ENCODE peak calls at places on chromosome 16, in four cellular contexts. One of them, this sample, is unnamed.

GRCh38 chr16:51719376-51719775 is 568.3 kb upstream of the SALL1 start:
- DNase-seq in sigmoid colon: no peak
- DNase-seq in stomach: no peak
- DNase-seq in SK-N-SH: no peak
- DNase-seq in this sample: no peak

GRCh38 chr16:4309833-4310266 is 6.0 kb upstream of the GLIS2 start:
- DNase-seq in sigmoid colon: peak; percentile 85
- DNase-seq in stomach: peak; percentile 82
- DNase-seq in SK-N-SH: no peak
- DNase-seq in this sample: peak; percentile 46

GRCh38 chr16:81142864-81143263 is 46.7 kb upstream of the GCSH start:
- DNase-seq in stomach: no peak
- DNase-seq in SK-N-SH: no peak
- DNase-seq in sigmoid colon: no peak
- DNase-seq in this sample: no peak

GRCh38 chr16:87465306-87465705 is 27.5 kb downstream of the ZCCHC14 start:
- DNase-seq in sigmoid colon: peak; percentile 96
- DNase-seq in SK-N-SH: peak; percentile 52
- DNase-seq in stomach: peak; percentile 90
- DNase-seq in this sample: peak; percentile 79

GRCh38 chr16:11370084-11370931 is 25.0 kb downstream of the RMI2 start:
- DNase-seq in stomach: no peak
- DNase-seq in SK-N-SH: no peak
- DNase-seq in sigmoid colon: no peak
- DNase-seq in this sample: no peak

GRCh38 chr16:47944589-47944988 is 211.2 kb downstream of the ABCC12 start:
- DNase-seq in sigmoid colon: no peak
- DNase-seq in stomach: no peak
- DNase-seq in SK-N-SH: no peak
- DNase-seq in this sample: no peak

GRCh38 chr16:88913870-88914269 is 47.4 kb upstream of the PABPN1L start:
- DNase-seq in sigmoid colon: no peak
- DNase-seq in SK-N-SH: no peak
- DNase-seq in stomach: no peak
- DNase-seq in this sample: no peak

GRCh38 chr16:23113185-23113584 is 36.1 kb downstream of the USP31 start:
- DNase-seq in SK-N-SH: no peak
- DNase-seq in sigmoid colon: no peak
- DNase-seq in stomach: no peak
- DNase-seq in this sample: no peak

GRCh38 chr16:3677994-3678393 is 23.5 kb downstream of the DNASE1 start:
- DNase-seq in stomach: no peak
- DNase-seq in sigmoid colon: no peak
- DNase-seq in SK-N-SH: no peak
- DNase-seq in this sample: no peak

GRCh38 chr16:75074920-75075687 is 41.5 kb downstream of the LDHD start:
- DNase-seq in SK-N-SH: no peak
- DNase-seq in sigmoid colon: no peak
- DNase-seq in stomach: peak; percentile 58
- DNase-seq in this sample: no peak

GRCh38 chr16:25063865-25064264 is 47.7 kb upstream of the LCMT1 start:
- DNase-seq in stomach: no peak
- DNase-seq in sigmoid colon: no peak
- DNase-seq in SK-N-SH: no peak
- DNase-seq in this sample: no peak

GRCh38 chr16:23934610-23935009 is 98.8 kb downstream of the PRKCB start:
- DNase-seq in SK-N-SH: no peak
- DNase-seq in stomach: no peak
- DNase-seq in sigmoid colon: no peak
- DNase-seq in this sample: no peak

GRCh38 chr16:58591083-58591482 is 38.5 kb downstream of the CNOT1 start:
- DNase-seq in SK-N-SH: no peak
- DNase-seq in sigmoid colon: no peak
- DNase-seq in stomach: no peak
- DNase-seq in this sample: no peak

GRCh38 chr16:88867561-88868246 is 1.2 kb upstream of the PABPN1L start:
- DNase-seq in stomach: no peak
- DNase-seq in SK-N-SH: no peak
- DNase-seq in sigmoid colon: no peak
- DNase-seq in this sample: no peak

GRCh38 chr16:17138801-17139200 is 332.0 kb downstream of the XYLT1 start:
- DNase-seq in sigmoid colon: no peak
- DNase-seq in stomach: no peak
- DNase-seq in SK-N-SH: no peak
- DNase-seq in this sample: no peak

GRCh38 chr16:55577888-55578287 is 11.4 kb downstream of the CAPNS2 start:
- DNase-seq in sigmoid colon: no peak
- DNase-seq in stomach: no peak
- DNase-seq in SK-N-SH: no peak
- DNase-seq in this sample: no peak

GRCh38 chr16:88516666-88517065 is 53.5 kb upstream of the ZC3H18 start:
- DNase-seq in stomach: no peak
- DNase-seq in SK-N-SH: no peak
- DNase-seq in sigmoid colon: no peak
- DNase-seq in this sample: no peak

DNA sequence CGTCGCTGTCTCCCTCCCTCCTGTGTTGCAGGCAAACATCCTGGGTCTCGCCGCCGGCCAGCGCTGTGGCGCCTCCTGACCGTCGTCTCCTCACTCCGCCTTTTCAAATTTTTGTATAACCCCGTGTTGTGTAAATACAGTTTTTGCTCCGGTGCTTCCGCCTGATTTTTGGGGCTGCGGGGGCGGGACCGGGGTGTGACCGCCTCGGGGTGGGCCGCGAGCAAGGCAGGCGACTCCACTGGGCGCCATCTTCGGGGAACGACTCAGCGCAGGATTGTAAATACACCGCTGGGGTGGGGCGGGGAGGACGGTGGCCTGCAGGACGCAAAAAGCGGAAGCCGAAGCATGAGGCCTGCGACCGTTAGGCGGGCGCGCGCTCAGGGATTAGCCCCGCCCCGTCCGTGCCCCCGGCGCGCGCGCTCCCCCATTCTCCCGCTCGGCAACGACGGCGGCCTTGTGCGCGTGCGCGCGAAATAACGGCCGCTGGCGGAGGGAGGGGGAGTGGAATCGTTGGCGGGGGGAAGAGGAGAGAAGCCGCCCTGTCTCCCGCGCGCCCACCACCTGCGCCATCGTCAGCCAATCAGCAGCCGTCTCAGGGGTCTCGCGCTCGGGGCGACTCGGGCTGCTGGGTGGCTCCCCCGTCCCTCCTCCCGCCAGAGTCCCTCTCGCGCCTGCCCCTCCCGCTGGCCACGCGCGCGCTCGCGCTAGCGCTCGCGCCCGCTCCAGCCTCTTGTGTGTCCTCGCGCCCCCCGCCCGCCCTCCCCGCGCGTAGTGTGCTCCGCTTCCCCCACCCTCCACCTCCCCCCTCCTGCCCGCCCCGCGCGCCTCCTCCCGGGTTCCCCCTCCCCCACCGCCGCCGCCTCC is 865 bp upstream of the MAZ start:
- DNase-seq in sigmoid colon: peak; percentile 99
- DNase-seq in stomach: peak; percentile 98
- DNase-seq in SK-N-SH: peak; percentile 96
- DNase-seq in this sample: peak; percentile 97
- TF ChIP-seq EP300 in sigmoid colon: peak; percentile 48
- TF ChIP-seq EP300 in stomach: no peak
- TF ChIP-seq EP300 in SK-N-SH: peak; percentile 78
- TF ChIP-seq EP300 in this sample: peak; percentile 77

GRCh38 chr16:82366462-82366861 is 196.4 kb upstream of the MPHOSPH6 start:
- DNase-seq in stomach: no peak
- DNase-seq in sigmoid colon: no peak
- DNase-seq in SK-N-SH: no peak
- DNase-seq in this sample: no peak

GRCh38 chr16:82370282-82370681 is 200.3 kb upstream of the MPHOSPH6 start:
- DNase-seq in SK-N-SH: no peak
- DNase-seq in stomach: no peak
- DNase-seq in sigmoid colon: no peak
- DNase-seq in this sample: no peak

GRCh38 chr16:82363026-82363816 is 193.2 kb upstream of the MPHOSPH6 start:
- DNase-seq in stomach: no peak
- DNase-seq in SK-N-SH: no peak
- DNase-seq in sigmoid colon: no peak
- DNase-seq in this sample: no peak

GRCh38 chr16:82364690-82365089 is 194.7 kb upstream of the MPHOSPH6 start:
- DNase-seq in stomach: no peak
- DNase-seq in SK-N-SH: no peak
- DNase-seq in sigmoid colon: no peak
- DNase-seq in this sample: no peak

DNA sequence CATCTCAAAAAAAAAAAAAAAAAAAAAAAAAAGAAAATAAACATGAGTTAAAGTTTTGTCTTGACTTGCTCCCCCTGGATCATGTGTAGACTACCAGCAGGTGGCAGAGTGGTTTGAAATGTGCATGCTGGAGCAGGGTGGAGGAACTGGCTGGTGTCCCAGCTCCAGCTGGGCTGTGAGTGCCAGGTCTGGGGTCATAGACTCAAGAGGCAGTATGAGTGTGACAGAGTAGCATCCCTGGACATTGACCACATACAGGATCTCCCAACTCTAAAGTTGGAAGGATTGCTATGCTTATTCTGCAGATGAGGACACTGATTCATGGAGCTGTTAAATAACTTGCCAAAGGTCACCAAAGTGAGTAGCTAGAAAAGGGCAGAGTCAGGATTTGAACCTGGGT is 198.0 kb upstream of the MPHOSPH6 start:
- DNase-seq in SK-N-SH: peak; percentile 61
- DNase-seq in sigmoid colon: no peak
- DNase-seq in stomach: peak; percentile 66
- DNase-seq in this sample: no peak
- TF ChIP-seq CTCF in SK-N-SH: peak; percentile 39
- TF ChIP-seq CTCF in sigmoid colon: no peak
- TF ChIP-seq CTCF in stomach: no peak
- TF ChIP-seq CTCF in this sample: no peak

GRCh38 chr16:50244140-50244503 is 22.2 kb upstream of the ADCY7 start:
- DNase-seq in stomach: no peak
- DNase-seq in SK-N-SH: no peak
- DNase-seq in sigmoid colon: no peak
- DNase-seq in this sample: no peak

GRCh38 chr16:50234771-50235556 is 31.4 kb upstream of the ADCY7 start:
- DNase-seq in stomach: no peak
- DNase-seq in sigmoid colon: no peak
- DNase-seq in SK-N-SH: no peak
- DNase-seq in this sample: no peak

GRCh38 chr16:50235581-50235980 is 30.8 kb upstream of the ADCY7 start:
- DNase-seq in stomach: no peak
- DNase-seq in SK-N-SH: no peak
- DNase-seq in sigmoid colon: no peak
- DNase-seq in this sample: no peak

GRCh38 chr16:50238314-50238713 is 28.0 kb upstream of the ADCY7 start:
- DNase-seq in stomach: no peak
- DNase-seq in SK-N-SH: no peak
- DNase-seq in sigmoid colon: no peak
- DNase-seq in this sample: no peak

DNA sequence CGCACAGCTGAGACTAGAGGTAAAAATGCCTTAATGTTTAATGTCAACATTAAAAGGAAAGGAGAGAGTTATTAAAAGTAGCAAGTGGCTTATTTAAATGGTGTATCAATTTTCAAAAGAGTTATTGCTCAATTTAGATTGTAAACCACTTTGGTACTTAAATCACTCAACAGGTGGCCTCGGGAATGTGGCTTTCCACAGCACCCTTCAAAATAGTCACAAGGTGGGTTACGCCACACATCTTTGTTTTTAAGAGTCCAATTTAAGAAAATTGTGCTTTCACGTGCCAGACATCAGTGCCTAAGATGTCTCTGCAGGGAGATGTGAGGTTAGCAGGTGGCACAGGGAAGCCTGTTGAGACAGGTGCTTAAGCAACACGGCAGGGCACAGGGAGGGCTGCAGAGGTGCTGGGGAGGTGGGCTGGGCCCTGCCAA is 27.5 kb upstream of the ADCY7 start:
- DNase-seq in sigmoid colon: no peak
- DNase-seq in SK-N-SH: no peak
- DNase-seq in stomach: no peak
- DNase-seq in this sample: no peak
- H3K9me3 ChIP-seq in sigmoid colon: no peaks in the 10 kb centered on the region
- H3K9me3 ChIP-seq in SK-N-SH: no peaks in the 10 kb centered on the region
- H3K9me3 ChIP-seq in stomach: no peaks in the 10 kb centered on the region
- H3K9me3 ChIP-seq in this sample: no peaks in the 10 kb centered on the region

GRCh38 chr16:56636616-56637413 is 1.7 kb upstream of the MT1A start:
- DNase-seq in SK-N-SH: no peak
- DNase-seq in sigmoid colon: no peak
- DNase-seq in stomach: no peak
- DNase-seq in this sample: no peak

GRCh38 chr16:56640076-56640475 is 1.6 kb downstream of the MT1A start:
- DNase-seq in stomach: no peak
- DNase-seq in SK-N-SH: no peak
- DNase-seq in sigmoid colon: no peak
- DNase-seq in this sample: no peak

GRCh38 chr16:56639045-56639444 is 579 bp downstream of the MT1A start:
- DNase-seq in SK-N-SH: no peak
- DNase-seq in sigmoid colon: no peak
- DNase-seq in stomach: no peak
- DNase-seq in this sample: no peak

GRCh38 chr16:56635441-56635967 is 3.0 kb upstream of the MT1A start:
- DNase-seq in stomach: no peak
- DNase-seq in SK-N-SH: peak; percentile 55
- DNase-seq in sigmoid colon: no peak
- DNase-seq in this sample: no peak

GRCh38 chr16:56637814-56638750 is at the start of gene MT1A:
- DNase-seq in SK-N-SH: peak; percentile 74
- DNase-seq in stomach: peak; percentile 87
- DNase-seq in sigmoid colon: peak; percentile 87
- DNase-seq in this sample: peak; percentile 51
- TF ChIP-seq EP300 in SK-N-SH: no peak
- TF ChIP-seq EP300 in stomach: peak; percentile 16
- TF ChIP-seq EP300 in sigmoid colon: peak; percentile 40
- TF ChIP-seq EP300 in this sample: peak; percentile 90

DNA sequence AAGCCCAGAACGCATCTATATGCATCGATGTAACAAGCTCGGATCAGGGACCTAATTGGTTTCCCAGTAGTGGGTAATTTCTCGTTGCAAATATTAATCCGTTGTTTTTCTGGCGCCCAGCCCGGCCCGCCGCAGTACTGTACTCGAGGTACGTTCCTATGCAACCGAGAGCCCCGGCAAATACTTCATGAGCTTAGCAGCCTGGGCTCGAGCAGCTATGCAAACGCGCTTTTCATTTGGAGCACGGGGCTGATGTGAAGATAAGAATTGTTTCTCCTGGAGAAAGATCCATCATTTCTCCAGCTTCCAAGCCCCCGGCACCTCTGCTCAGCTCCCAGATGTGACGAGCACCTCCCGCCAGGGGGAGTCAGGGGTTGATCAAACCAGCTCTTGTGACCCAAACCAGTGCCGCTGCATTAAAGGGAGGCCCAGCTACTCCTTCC is 229.8 kb downstream of the KATNIP start:
- DNase-seq in stomach: peak; percentile 28
- DNase-seq in sigmoid colon: no peak
- DNase-seq in SK-N-SH: peak; percentile 93
- DNase-seq in this sample: peak; percentile 26
- TF ChIP-seq CTCF in stomach: no peak
- TF ChIP-seq CTCF in sigmoid colon: no peak
- TF ChIP-seq CTCF in SK-N-SH: peak; percentile 54
- TF ChIP-seq CTCF in this sample: peak; percentile 58

DNA sequence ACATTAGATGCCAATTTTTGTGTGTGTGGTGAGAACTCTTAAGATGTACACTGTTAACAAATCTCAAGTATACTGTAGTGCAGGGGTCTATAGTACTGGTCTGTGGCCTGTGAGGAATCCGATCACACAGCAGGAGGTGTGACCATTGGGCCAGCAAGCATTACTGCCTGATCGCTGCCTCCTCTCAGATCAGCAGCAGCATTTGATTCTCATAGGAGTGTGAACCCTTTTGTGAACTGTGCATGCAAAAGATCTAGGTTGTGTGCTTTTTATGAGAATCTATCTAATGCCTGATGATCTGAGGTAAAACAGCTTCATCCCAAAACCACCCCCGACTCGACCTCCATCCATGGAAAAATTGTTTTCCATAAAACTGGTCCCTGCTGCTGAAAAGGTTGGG is 12.6 kb downstream of the ZNF267 start:
- DNase-seq in SK-N-SH: no peak
- DNase-seq in sigmoid colon: no peak
- DNase-seq in stomach: no peak
- DNase-seq in this sample: no peak
- H3K9me3 ChIP-seq in SK-N-SH: peaks cover 25% of the 10 kb centered on the region
- H3K9me3 ChIP-seq in sigmoid colon: no peaks in the 10 kb centered on the region
- H3K9me3 ChIP-seq in stomach: no peaks in the 10 kb centered on the region
- H3K9me3 ChIP-seq in this sample: no peaks in the 10 kb centered on the region